ENCODE peak calls at places on chromosomes 5 and 9, in seven cellular contexts. K, E, B, G, W, S and R are unnamed samples.

GRCh38 chr5:166031926-166032325 is 2259.5 kb upstream of the WWC1 start:
- DNase-seq in W (no peak), K (no peak), E (no peak), G (no peak), S (no peak), B (no peak), R (no peak)

GRCh38 chr9:21840647-21841046 is 38.2 kb downstream of the MTAP start:
- DNase-seq in G (no peak), K (no peak), S (no peak), B (no peak), W (no peak), E (no peak), R (no peak)

GRCh38 chr5:1182360-1182632 is 19.1 kb upstream of the SLC6A19 start:
- DNase-seq in E (no peak), S (no peak), K (no peak), W (no peak), B (no peak), G (no peak), R (no peak)

GRCh38 chr5:65262094-65262493 is 219.6 kb downstream of the ADAMTS6 start:
- DNase-seq in S (no peak), B (no peak), W (no peak), E (peak; percentile 28), G (no peak), K (no peak), R (peak; percentile 6)

GRCh38 chr9:123282343-123283047 is 14.1 kb upstream of the STRBP start:
- DNase-seq in B (peak; percentile 68), S (no peak), W (no peak), K (no peak), G (no peak), E (no peak), R (peak; percentile 68)

GRCh38 chr9:110997847-110998246 is 40.4 kb downstream of the LPAR1 start:
- DNase-seq in W (peak; percentile 87), B (no peak), S (no peak), K (no peak), G (no peak), E (peak; percentile 55), R (no peak)

GRCh38 chr5:25107878-25108277 is 463.1 kb upstream of the CDH10 start:
- DNase-seq in S (no peak), G (no peak), B (no peak), W (no peak), K (no peak), E (no peak), R (no peak)

GRCh38 chr9:115013998-115014397 is 83.6 kb upstream of the TNFSF8 start:
- DNase-seq in W (peak; percentile 85), G (peak; percentile 81), B (peak; percentile 36), K (no peak), S (peak; percentile 73), E (peak; percentile 71), R (peak; percentile 68)

GRCh38 chr5:622946-623522 is 10.9 kb downstream of the CEP72 start:
- DNase-seq in B (no peak), K (peak; percentile 2), W (no peak), S (no peak), G (no peak), E (no peak), R (no peak)

GRCh38 chr5:153513171-153513570 is 22.7 kb downstream of the GRIA1 start:
- DNase-seq in S (no peak), E (peak; percentile 47), G (no peak), W (peak; percentile 81), K (no peak), B (no peak), R (no peak)

GRCh38 chr9:134429007-134429406 is 102.8 kb downstream of the RXRA start:
- DNase-seq in E (no peak), S (no peak), B (no peak), W (no peak), K (no peak), G (no peak), R (no peak)

GRCh38 chr9:112332272-112332671 is 1.1 kb downstream of the PTBP3 start:
- DNase-seq in K (no peak), S (no peak), B (no peak), G (no peak), W (no peak), E (no peak), R (no peak)

GRCh38 chr9:84791608-84792007 is 122.1 kb downstream of the NTRK2 start:
- DNase-seq in K (no peak), S (no peak), E (no peak), G (no peak), B (no peak), W (no peak), R (no peak)

GRCh38 chr9:86035827-86036440 is 63.4 kb downstream of the GOLM1 start:
- DNase-seq in B (no peak), G (no peak), E (no peak), K (no peak), S (no peak), W (no peak), R (no peak)

GRCh38 chr9:34465468-34465867 is 6.9 kb downstream of the DNAI1 start:
- DNase-seq in E (no peak), G (no peak), S (no peak), K (no peak), B (no peak), W (no peak), R (no peak)

GRCh38 chr9:86953181-86953580 is 5.9 kb upstream of the GAS1 start:
- DNase-seq in B (no peak), E (no peak), G (no peak), K (no peak), W (peak; percentile 44), S (no peak), R (no peak)

GRCh38 chr9:97563458-97564135 is 62.1 kb downstream of the TMOD1 start:
- DNase-seq in K (no peak), S (no peak), W (peak; percentile 8), B (no peak), E (no peak), G (no peak), R (no peak)

GRCh38 chr5:9653811-9654210 is 23.7 kb upstream of the TAS2R1 start:
- DNase-seq in K (no peak), B (peak; percentile 70), E (peak; percentile 92), G (no peak), S (no peak), W (peak; percentile 95), R (peak; percentile 77)

GRCh38 chr5:172175263-172175719 is 12.7 kb downstream of the STK10 start:
- DNase-seq in G (peak; percentile 89), W (no peak), B (peak; percentile 57), E (no peak), S (peak; percentile 77), K (no peak), R (peak; percentile 65)

GRCh38 chr5:115424446-115424845 is 120.1 kb downstream of the FEM1C start:
- DNase-seq in E (no peak), K (no peak), B (no peak), S (no peak), G (no peak), W (no peak), R (no peak)

GRCh38 chr9:129273136-129273895 is 95.3 kb upstream of the IER5L start:
- DNase-seq in S (no peak), W (no peak), B (no peak), G (no peak), E (no peak), K (no peak), R (peak; percentile 1)

GRCh38 chr9:73402081-73403028 is 250.7 kb downstream of the ANXA1 start:
- DNase-seq in W (peak; percentile 1), E (no peak), S (no peak), G (no peak), B (no peak), K (no peak), R (no peak)

GRCh38 chr5:149895416-149896345 is 48.9 kb downstream of the PDE6A start:
- DNase-seq in G (no peak), K (no peak), W (peak; percentile 64), E (peak; percentile 72), B (no peak), S (no peak), R (no peak)

GRCh38 chr5:115573133-115573532 is 28.6 kb upstream of the FEM1C start:
- DNase-seq in G (no peak), B (no peak), E (peak; percentile 57), K (no peak), S (no peak), W (peak; percentile 79), R (no peak)

GRCh38 chr5:115602585-115603125 is 376 bp upstream of the TICAM2 start:
- DNase-seq in K (no peak), G (no peak), W (no peak), S (no peak), B (no peak), E (peak; percentile 17), R (no peak)

GRCh38 chr5:28344803-28345433 is 1306.5 kb upstream of the CDH9 start:
- DNase-seq in B (no peak), S (no peak), G (no peak), E (peak; percentile 77), K (no peak), W (no peak), R (no peak)

GRCh38 chr9:109639666-109640231 is 140.2 kb upstream of the PALM2AKAP2 start:
- DNase-seq in K (no peak), B (no peak), G (no peak), W (no peak), E (no peak), S (no peak), R (no peak)

GRCh38 chr5:54774281-54775171 is 210.9 kb downstream of the ESM1 start:
- DNase-seq in K (peak; percentile 69), E (no peak), B (peak; percentile 82), W (peak; percentile 48), G (no peak), S (no peak), R (peak; percentile 66)

GRCh38 chr9:112198646-112199045 is 23.5 kb upstream of the SUSD1 start:
- DNase-seq in W (no peak), K (no peak), B (no peak), G (no peak), S (no peak), E (no peak), R (no peak)

GRCh38 chr9:125176632-125177031 is 13.0 kb downstream of the PPP6C start:
- DNase-seq in B (no peak), K (no peak), G (no peak), E (no peak), W (peak; percentile 70), S (no peak), R (no peak)

GRCh38 chr9:26754494-26755188 is 138.0 kb downstream of the CAAP1 start:
- DNase-seq in S (no peak), B (no peak), W (no peak), K (no peak), E (no peak), G (no peak), R (no peak)

GRCh38 chr5:111829701-111830100 is 72.7 kb upstream of the NREP start:
- DNase-seq in W (peak; percentile 81), B (no peak), E (peak; percentile 83), K (no peak), G (no peak), S (no peak), R (no peak)

GRCh38 chr9:14466429-14466818 is 152.5 kb upstream of the NFIB start:
- DNase-seq in G (no peak), B (no peak), K (no peak), W (no peak), E (no peak), S (no peak), R (no peak)

GRCh38 chr5:141486091-141486490 is 1.3 kb downstream of the PCDHGC4 start:
- DNase-seq in B (no peak), W (no peak), K (no peak), G (no peak), E (no peak), S (no peak), R (no peak)

GRCh38 chr5:134568761-134569725 is 43.6 kb downstream of the JADE2 start:
- DNase-seq in B (peak; percentile 81), K (peak; percentile 77), S (no peak), W (peak; percentile 56), G (no peak), E (no peak), R (peak; percentile 86)

GRCh38 chr9:89996717-89997116 is 391.9 kb downstream of the GADD45G start:
- DNase-seq in E (no peak), K (no peak), B (no peak), G (no peak), S (no peak), W (no peak), R (no peak)